ENCODE peak calls at places on chromosome 10, in five cellular contexts. Z, X, B, A and W are unnamed samples.

GRCh38 chr10:27783660-27784059 is 38.0 kb upstream of the MKX start:
- DNase-seq in X (no peak), A (peak; percentile 35), Z (peak; percentile 64), B (peak; percentile 33), W (peak; percentile 16)

GRCh38 chr10:114282526-114282925 is 43.5 kb downstream of the VWA2 start:
- DNase-seq in X (no peak), B (no peak), A (no peak), Z (no peak), W (no peak)

GRCh38 chr10:114824396-114824795 is 2.8 kb downstream of the FHIP2A start:
- DNase-seq in B (no peak), Z (peak; percentile 29), X (no peak), A (no peak), W (no peak)

GRCh38 chr10:5504146-5505072 is 5.0 kb upstream of the CALML5 start:
- DNase-seq in B (no peak), A (no peak), Z (no peak), X (no peak), W (no peak)

GRCh38 chr10:119417852-119418251 is 124.7 kb downstream of the RGS10 start:
- DNase-seq in A (no peak), Z (no peak), B (no peak), X (no peak), W (no peak)

GRCh38 chr10:104274762-104275721 is 6.1 kb downstream of the GSTO2 start:
- DNase-seq in B (peak; percentile 45), Z (peak; percentile 50), A (no peak), X (peak; percentile 15), W (no peak)

GRCh38 chr10:69416695-69417094 is at the start of gene TACR2:
- DNase-seq in A (no peak), B (no peak), X (no peak), Z (no peak), W (no peak)

GRCh38 chr10:8722835-8723234 is 668.3 kb downstream of the GATA3 start:
- DNase-seq in X (no peak), B (no peak), A (no peak), Z (no peak), W (no peak)

GRCh38 chr10:72557362-72557761 is 68.5 kb downstream of the MICU1 start:
- DNase-seq in B (no peak), Z (no peak), A (no peak), X (no peak), W (no peak)

GRCh38 chr10:74289956-74290355 is 138.9 kb downstream of the ADK start:
- DNase-seq in B (no peak), Z (peak; percentile 19), X (no peak), A (no peak), W (no peak)

GRCh38 chr10:28892818-28893547 is 215.7 kb downstream of the BAMBI start:
- DNase-seq in Z (peak; percentile 79), B (no peak), A (no peak), X (no peak), W (no peak)

GRCh38 chr10:78470267-78471103 is 436.8 kb downstream of the RPS24 start:
- DNase-seq in A (no peak), Z (no peak), B (no peak), X (no peak), W (no peak)

GRCh38 chr10:93600861-93601773 is at the start of gene RBP4:
- DNase-seq in Z (peak; percentile 26), B (no peak), A (no peak), X (no peak), W (no peak)

GRCh38 chr10:46525177-46525823 is 31.2 kb downstream of the GPRIN2 start:
- DNase-seq in B (peak; percentile 87), A (peak; percentile 95), Z (peak; percentile 46), X (no peak), W (no peak)

GRCh38 chr10:124343351-124344265 is 75.1 kb downstream of the OAT start:
- DNase-seq in B (no peak), Z (no peak), A (no peak), X (no peak), W (no peak)

GRCh38 chr10:99775850-99776249 is 6.6 kb upstream of the ABCC2 start:
- DNase-seq in Z (peak; percentile 78), X (no peak), A (peak; percentile 31), B (peak; percentile 48), W (no peak)